ENCODE peak calls at places on chromosomes 11 and 22, in ten cellular contexts. One of them, this sample, is unnamed.

GRCh38 chr11:22407899-22408298 is 69.7 kb downstream of the SLC17A6 start:
- DNase-seq in A549: no peak
- DNase-seq in body of pancreas: no peak
- DNase-seq in adrenal gland: no peak
- DNase-seq in HCT116: no peak
- DNase-seq in osteocyte: no peak
- DNase-seq in astrocyte of the spinal cord: no peak
- DNase-seq in nephron progenitor cell: no peak
- DNase-seq in AG04450: no peak
- DNase-seq in foreskin fibroblast: no peak
- DNase-seq in this sample: no peak

GRCh38 chr11:10651579-10652361 is 41.8 kb downstream of the IRAG1 start:
- DNase-seq in adrenal gland: no peak
- DNase-seq in osteocyte: peak; percentile 87
- DNase-seq in A549: no peak
- DNase-seq in AG04450: no peak
- DNase-seq in HCT116: peak; percentile 44
- DNase-seq in body of pancreas: no peak
- DNase-seq in astrocyte of the spinal cord: peak; percentile 37
- DNase-seq in nephron progenitor cell: no peak
- DNase-seq in foreskin fibroblast: no peak
- DNase-seq in this sample: no peak

GRCh38 chr11:57277845-57278720 is 41.0 kb upstream of the APLNR start:
- DNase-seq in adrenal gland: peak; percentile 87
- DNase-seq in astrocyte of the spinal cord: peak; percentile 75
- DNase-seq in foreskin fibroblast: peak; percentile 94
- DNase-seq in A549: peak; percentile 89
- DNase-seq in AG04450: peak; percentile 58
- DNase-seq in nephron progenitor cell: peak; percentile 78
- DNase-seq in osteocyte: peak; percentile 92
- DNase-seq in body of pancreas: peak; percentile 67
- DNase-seq in HCT116: peak; percentile 69
- DNase-seq in this sample: peak; percentile 71

GRCh38 chr11:27701262-27702105 is 1.2 kb upstream of the BDNF start:
- DNase-seq in HCT116: no peak
- DNase-seq in A549: peak; percentile 59
- DNase-seq in foreskin fibroblast: peak; percentile 82
- DNase-seq in nephron progenitor cell: peak; percentile 65
- DNase-seq in osteocyte: peak; percentile 80
- DNase-seq in astrocyte of the spinal cord: peak; percentile 83
- DNase-seq in AG04450: no peak
- DNase-seq in body of pancreas: no peak
- DNase-seq in adrenal gland: no peak
- DNase-seq in this sample: no peak

GRCh38 chr11:66287256-66288137 is 1.4 kb downstream of the YIF1A start:
- DNase-seq in nephron progenitor cell: no peak
- DNase-seq in astrocyte of the spinal cord: no peak
- DNase-seq in foreskin fibroblast: no peak
- DNase-seq in osteocyte: no peak
- DNase-seq in A549: no peak
- DNase-seq in HCT116: no peak
- DNase-seq in AG04450: no peak
- DNase-seq in adrenal gland: no peak
- DNase-seq in body of pancreas: no peak
- DNase-seq in this sample: no peak

GRCh38 chr11:67354314-67355022 is 1.1 kb upstream of the POLD4 start:
- DNase-seq in astrocyte of the spinal cord: peak; percentile 93
- DNase-seq in foreskin fibroblast: peak; percentile 99
- DNase-seq in AG04450: peak; percentile 76
- DNase-seq in adrenal gland: peak; percentile 87
- DNase-seq in A549: peak; percentile 98
- DNase-seq in osteocyte: no peak
- DNase-seq in nephron progenitor cell: peak; percentile 39
- DNase-seq in body of pancreas: peak; percentile 62
- DNase-seq in HCT116: peak; percentile 92
- DNase-seq in this sample: peak; percentile 89

GRCh38 chr11:133605493-133605892 is 73.2 kb upstream of the OPCML start:
- DNase-seq in osteocyte: no peak
- DNase-seq in A549: no peak
- DNase-seq in foreskin fibroblast: no peak
- DNase-seq in adrenal gland: no peak
- DNase-seq in nephron progenitor cell: no peak
- DNase-seq in body of pancreas: no peak
- DNase-seq in HCT116: no peak
- DNase-seq in astrocyte of the spinal cord: no peak
- DNase-seq in AG04450: no peak
- DNase-seq in this sample: no peak

GRCh38 chr11:74283580-74284180 is 27.8 kb downstream of the P4HA3 start:
- DNase-seq in body of pancreas: no peak
- DNase-seq in adrenal gland: no peak
- DNase-seq in AG04450: no peak
- DNase-seq in A549: peak; percentile 80
- DNase-seq in astrocyte of the spinal cord: no peak
- DNase-seq in HCT116: no peak
- DNase-seq in foreskin fibroblast: no peak
- DNase-seq in nephron progenitor cell: no peak
- DNase-seq in osteocyte: no peak
- DNase-seq in this sample: no peak

GRCh38 chr11:100759856-100760255 is 72.8 kb downstream of the ARHGAP42 start:
- DNase-seq in A549: no peak
- DNase-seq in adrenal gland: no peak
- DNase-seq in HCT116: no peak
- DNase-seq in osteocyte: no peak
- DNase-seq in AG04450: no peak
- DNase-seq in foreskin fibroblast: no peak
- DNase-seq in astrocyte of the spinal cord: no peak
- DNase-seq in nephron progenitor cell: no peak
- DNase-seq in body of pancreas: no peak
- DNase-seq in this sample: no peak

GRCh38 chr11:90532125-90532524 is 309.3 kb upstream of the CHORDC1 start:
- DNase-seq in nephron progenitor cell: no peak
- DNase-seq in osteocyte: no peak
- DNase-seq in AG04450: no peak
- DNase-seq in HCT116: no peak
- DNase-seq in astrocyte of the spinal cord: no peak
- DNase-seq in A549: no peak
- DNase-seq in foreskin fibroblast: no peak
- DNase-seq in body of pancreas: no peak
- DNase-seq in adrenal gland: no peak
- DNase-seq in this sample: no peak

GRCh38 chr11:3165916-3166267 is 782 bp upstream of the OSBPL5 start:
- DNase-seq in astrocyte of the spinal cord: no peak
- DNase-seq in body of pancreas: no peak
- DNase-seq in osteocyte: no peak
- DNase-seq in HCT116: no peak
- DNase-seq in A549: no peak
- DNase-seq in nephron progenitor cell: no peak
- DNase-seq in AG04450: no peak
- DNase-seq in foreskin fibroblast: no peak
- DNase-seq in adrenal gland: no peak
- DNase-seq in this sample: peak; percentile 21

GRCh38 chr22:32261306-32261705 is 6.2 kb upstream of the SLC5A4 start:
- DNase-seq in A549: no peak
- DNase-seq in foreskin fibroblast: no peak
- DNase-seq in adrenal gland: no peak
- DNase-seq in HCT116: no peak
- DNase-seq in nephron progenitor cell: no peak
- DNase-seq in osteocyte: peak; percentile 78
- DNase-seq in body of pancreas: no peak
- DNase-seq in astrocyte of the spinal cord: no peak
- DNase-seq in AG04450: no peak
- DNase-seq in this sample: no peak

GRCh38 chr22:24067587-24068376 is 56.7 kb downstream of the CABIN1 start:
- DNase-seq in adrenal gland: no peak
- DNase-seq in osteocyte: no peak
- DNase-seq in astrocyte of the spinal cord: no peak
- DNase-seq in body of pancreas: peak; percentile 57
- DNase-seq in HCT116: no peak
- DNase-seq in AG04450: no peak
- DNase-seq in A549: no peak
- DNase-seq in foreskin fibroblast: no peak
- DNase-seq in nephron progenitor cell: no peak
- DNase-seq in this sample: no peak

GRCh38 chr11:44690651-44691050 is 36.1 kb upstream of the TSPAN18 start:
- DNase-seq in body of pancreas: no peak
- DNase-seq in nephron progenitor cell: no peak
- DNase-seq in foreskin fibroblast: no peak
- DNase-seq in HCT116: no peak
- DNase-seq in astrocyte of the spinal cord: no peak
- DNase-seq in osteocyte: no peak
- DNase-seq in AG04450: no peak
- DNase-seq in A549: no peak
- DNase-seq in adrenal gland: no peak
- DNase-seq in this sample: no peak

GRCh38 chr11:117096973-117097566 is 1.2 kb downstream of the SIK3 start:
- DNase-seq in AG04450: no peak
- DNase-seq in foreskin fibroblast: peak; percentile 25
- DNase-seq in adrenal gland: no peak
- DNase-seq in nephron progenitor cell: no peak
- DNase-seq in A549: no peak
- DNase-seq in body of pancreas: no peak
- DNase-seq in osteocyte: no peak
- DNase-seq in HCT116: no peak
- DNase-seq in astrocyte of the spinal cord: no peak
- DNase-seq in this sample: no peak

GRCh38 chr11:66844496-66845142 is 1.4 kb downstream of the RCE1 start:
- DNase-seq in nephron progenitor cell: no peak
- DNase-seq in astrocyte of the spinal cord: no peak
- DNase-seq in adrenal gland: peak; percentile 29
- DNase-seq in A549: no peak
- DNase-seq in osteocyte: no peak
- DNase-seq in foreskin fibroblast: no peak
- DNase-seq in body of pancreas: peak; percentile 15
- DNase-seq in AG04450: no peak
- DNase-seq in HCT116: no peak
- DNase-seq in this sample: no peak

GRCh38 chr11:78465169-78465942 is 47.7 kb upstream of the GAB2 start:
- DNase-seq in osteocyte: no peak
- DNase-seq in body of pancreas: no peak
- DNase-seq in foreskin fibroblast: no peak
- DNase-seq in AG04450: no peak
- DNase-seq in astrocyte of the spinal cord: no peak
- DNase-seq in adrenal gland: no peak
- DNase-seq in nephron progenitor cell: no peak
- DNase-seq in A549: no peak
- DNase-seq in HCT116: no peak
- DNase-seq in this sample: no peak

GRCh38 chr11:93541884-93542752 is 1.1 kb downstream of the SMCO4 start:
- DNase-seq in AG04450: no peak
- DNase-seq in HCT116: no peak
- DNase-seq in foreskin fibroblast: peak; percentile 68
- DNase-seq in nephron progenitor cell: no peak
- DNase-seq in osteocyte: no peak
- DNase-seq in astrocyte of the spinal cord: peak; percentile 74
- DNase-seq in adrenal gland: peak; percentile 67
- DNase-seq in A549: peak; percentile 58
- DNase-seq in body of pancreas: peak; percentile 51
- DNase-seq in this sample: peak; percentile 30

GRCh38 chr11:131033151-131033651 is 116.9 kb upstream of the SNX19 start:
- DNase-seq in foreskin fibroblast: peak; percentile 90
- DNase-seq in osteocyte: no peak
- DNase-seq in nephron progenitor cell: no peak
- DNase-seq in body of pancreas: no peak
- DNase-seq in astrocyte of the spinal cord: peak; percentile 87
- DNase-seq in AG04450: peak; percentile 88
- DNase-seq in HCT116: peak; percentile 12
- DNase-seq in A549: peak; percentile 55
- DNase-seq in adrenal gland: peak; percentile 72
- DNase-seq in this sample: no peak

DNA sequence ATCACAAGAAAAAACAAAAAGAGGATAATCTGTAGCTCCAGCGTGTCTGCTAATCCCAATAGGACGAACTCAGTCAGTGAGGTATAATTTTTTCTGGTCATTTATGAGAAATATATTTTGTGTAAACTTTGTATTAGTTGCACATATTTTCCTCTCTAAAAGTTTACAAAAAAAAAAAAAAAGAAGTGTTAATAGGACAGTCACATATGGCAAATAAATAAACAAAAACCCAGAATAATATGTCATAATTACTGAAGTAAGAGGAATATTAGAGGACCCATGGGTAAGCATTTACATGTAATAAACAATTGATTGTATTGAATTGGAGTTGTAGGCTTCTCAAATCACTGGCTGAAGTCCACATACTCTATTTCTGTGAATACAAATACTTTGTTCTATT is at the start of gene OR5F1:
- DNase-seq in adrenal gland: no peak
- DNase-seq in HCT116: no peak
- DNase-seq in astrocyte of the spinal cord: no peak
- DNase-seq in nephron progenitor cell: no peak
- DNase-seq in body of pancreas: no peak
- DNase-seq in AG04450: no peak
- DNase-seq in A549: no peak
- DNase-seq in foreskin fibroblast: no peak
- DNase-seq in osteocyte: no peak
- DNase-seq in this sample: no peak
- TF ChIP-seq CTCF in adrenal gland: no peak
- TF ChIP-seq CTCF in HCT116: no peak
- TF ChIP-seq CTCF in astrocyte of the spinal cord: no peak
- TF ChIP-seq CTCF in nephron progenitor cell: no peak
- TF ChIP-seq CTCF in body of pancreas: no peak
- TF ChIP-seq CTCF in AG04450: no peak
- TF ChIP-seq CTCF in A549: no peak
- TF ChIP-seq CTCF in foreskin fibroblast: no peak
- TF ChIP-seq CTCF in osteocyte: no peak
- TF ChIP-seq CTCF in this sample: no peak

GRCh38 chr11:121421149-121421906 is 30.8 kb upstream of the SORL1 start:
- DNase-seq in astrocyte of the spinal cord: no peak
- DNase-seq in adrenal gland: no peak
- DNase-seq in AG04450: no peak
- DNase-seq in body of pancreas: no peak
- DNase-seq in nephron progenitor cell: no peak
- DNase-seq in osteocyte: no peak
- DNase-seq in HCT116: no peak
- DNase-seq in A549: no peak
- DNase-seq in foreskin fibroblast: no peak
- DNase-seq in this sample: no peak
- TF ChIP-seq CTCF in astrocyte of the spinal cord: no peak
- TF ChIP-seq CTCF in adrenal gland: no peak
- TF ChIP-seq CTCF in AG04450: no peak
- TF ChIP-seq CTCF in body of pancreas: no peak
- TF ChIP-seq CTCF in nephron progenitor cell: no peak
- TF ChIP-seq CTCF in osteocyte: no peak
- TF ChIP-seq CTCF in HCT116: no peak
- TF ChIP-seq CTCF in A549: no peak
- TF ChIP-seq CTCF in foreskin fibroblast: no peak
- TF ChIP-seq CTCF in this sample: no peak

GRCh38 chr11:61053198-61053597 is 49.1 kb upstream of the CD5 start:
- DNase-seq in HCT116: no peak
- DNase-seq in osteocyte: no peak
- DNase-seq in astrocyte of the spinal cord: no peak
- DNase-seq in A549: no peak
- DNase-seq in body of pancreas: no peak
- DNase-seq in adrenal gland: no peak
- DNase-seq in nephron progenitor cell: no peak
- DNase-seq in AG04450: no peak
- DNase-seq in foreskin fibroblast: no peak
- DNase-seq in this sample: no peak
- TF ChIP-seq CTCF in HCT116: no peak
- TF ChIP-seq CTCF in osteocyte: no peak
- TF ChIP-seq CTCF in astrocyte of the spinal cord: no peak
- TF ChIP-seq CTCF in A549: no peak
- TF ChIP-seq CTCF in body of pancreas: no peak
- TF ChIP-seq CTCF in adrenal gland: no peak
- TF ChIP-seq CTCF in nephron progenitor cell: no peak
- TF ChIP-seq CTCF in AG04450: no peak
- TF ChIP-seq CTCF in foreskin fibroblast: no peak
- TF ChIP-seq CTCF in this sample: no peak

GRCh38 chr22:18987765-18988164 is 51.7 kb upstream of the PRODH start:
- DNase-seq in AG04450: no peak
- DNase-seq in foreskin fibroblast: no peak
- DNase-seq in body of pancreas: peak; percentile 71
- DNase-seq in A549: no peak
- DNase-seq in astrocyte of the spinal cord: no peak
- DNase-seq in nephron progenitor cell: peak; percentile 36
- DNase-seq in HCT116: no peak
- DNase-seq in adrenal gland: no peak
- DNase-seq in osteocyte: no peak
- DNase-seq in this sample: no peak
- TF ChIP-seq CTCF in AG04450: peak; percentile 57
- TF ChIP-seq CTCF in foreskin fibroblast: peak; percentile 36
- TF ChIP-seq CTCF in body of pancreas: peak; percentile 26
- TF ChIP-seq CTCF in A549: peak; percentile 12
- TF ChIP-seq CTCF in astrocyte of the spinal cord: peak; percentile 40
- TF ChIP-seq CTCF in nephron progenitor cell: peak; percentile 25
- TF ChIP-seq CTCF in HCT116: peak; percentile 57
- TF ChIP-seq CTCF in adrenal gland: no peak
- TF ChIP-seq CTCF in osteocyte: no peak
- TF ChIP-seq CTCF in this sample: no peak

This sample was measured in uterus.